ENCODE peak calls at places on chromosome 14, in nine cellular contexts. T is WTC11; J is AG04450; B is nucleus accumbens; X is effector CD8-positive, alpha-beta T cell; C is posterior vena cava; I is progenitor cell of endocrine pancreas; O is NCI-H748 treated with DMSO at 0.1 percent for 48 hours; Q is C1 segment of cervical spinal cord. L is an unnamed sample.

GRCh38 chr14:59254911-59255545 is 66.6 kb downstream of the DAAM1 start:
- DNase-seq in T (no peak), J (no peak), B (no peak), X (no peak), C (no peak), I (no peak), O (no peak), Q (no peak), L (no peak)

GRCh38 chr14:47929334-47929733 is 253.9 kb upstream of the MDGA2 start:
- DNase-seq in T (no peak), J (no peak), B (no peak), X (no peak), C (no peak), I (no peak), O (no peak), Q (no peak), L (no peak)

GRCh38 chr14:67186789-67187188 is 2.5 kb upstream of the GARIN2 start:
- DNase-seq in T (no peak), J (no peak), B (no peak), X (no peak), C (no peak), I (no peak), O (no peak), Q (no peak), L (no peak)

GRCh38 chr14:23402296-23403138 is 5.6 kb downstream of the MYH6 start:
- DNase-seq in T (no peak), J (no peak), B (no peak), X (no peak), C (no peak), I (no peak), O (no peak), Q (no peak), L (no peak)

GRCh38 chr14:49769171-49769570 is 1.2 kb downstream of the KLHDC2 start:
- DNase-seq in T (no peak), J (no peak), B (no peak), X (no peak), C (no peak), I (no peak), O (no peak), Q (peak; percentile 6), L (no peak)

GRCh38 chr14:68257969-68258368 is 438.4 kb downstream of the RAD51B start:
- DNase-seq in T (no peak), J (no peak), B (no peak), X (no peak), C (no peak), I (no peak), O (no peak), Q (no peak), L (no peak)

GRCh38 chr14:92603309-92604257 is 90.0 kb downstream of the RIN3 start:
- DNase-seq in T (no peak), J (peak; percentile 63), B (no peak), X (peak; percentile 30), C (peak; percentile 77), I (no peak), O (peak; percentile 20), Q (peak; percentile 70), L (no peak)

GRCh38 chr14:59869381-59870255 is 958 bp downstream of the RTN1 start:
- DNase-seq in T (peak; percentile 24), J (no peak), B (peak; percentile 9), X (no peak), C (no peak), I (peak; percentile 10), O (peak; percentile 34), Q (peak; percentile 55), L (no peak)

GRCh38 chr14:88321692-88322504 is 1.2 kb downstream of the KCNK10 start:
- DNase-seq in T (no peak), J (no peak), B (no peak), X (no peak), C (no peak), I (no peak), O (peak; percentile 35), Q (peak; percentile 75), L (no peak)

GRCh38 chr14:34943506-34943905 is 39.3 kb upstream of the SRP54 start:
- DNase-seq in T (no peak), J (no peak), B (no peak), X (no peak), C (no peak), I (no peak), O (no peak), Q (no peak), L (no peak)